ENCODE peak calls at places on chromosomes 16 and 17, in four cellular contexts. P is HFFc6, N is T-helper 1 cell, W is aorta. V is an unnamed sample.

GRCh38 chr17:43118679-43119615 is 6.2 kb downstream of the BRCA1 start:
- DNase-seq in P (no peak), N (no peak), W (no peak), V (no peak)

GRCh38 chr17:17140590-17140980 is 65.5 kb downstream of the PLD6 start:
- DNase-seq in P (peak), N (no peak), W (no peak), V (peak)

GRCh38 chr17:78387982-78388941 is 9.8 kb downstream of the PGS1 start:
- DNase-seq in P (peak), N (no peak), W (peak), V (no peak)

GRCh38 chr16:566475-567361 is at the start of gene NHLRC4:
- DNase-seq in P (no peak), N (peak), W (peak), V (peak)

GRCh38 chr17:69716571-69716970 is 302.1 kb downstream of the MAP2K6 start:
- DNase-seq in P (peak), N (no peak), W (no peak), V (peak)

GRCh38 chr17:31488264-31488981 is 96.9 kb downstream of the RAB11FIP4 start:
- DNase-seq in P (no peak), N (no peak), W (no peak), V (no peak)

GRCh38 chr17:4858880-4859260 is 25.7 kb downstream of the MINK1 start:
- DNase-seq in P (peak), N (no peak), W (peak), V (peak)

GRCh38 chr17:42819939-42820535 is 4.0 kb downstream of the BECN1 start:
- DNase-seq in P (peak), N (peak), W (peak), V (peak)

GRCh38 chr17:74369221-74369620 is 1.9 kb downstream of the GPR142 start:
- DNase-seq in P (no peak), N (peak), W (peak), V (no peak)